ENCODE peak calls at places on chromosome 6, in six cellular contexts. C is lower lobe of right lung, O is activated B cell treated with CpG ODN at 0.5 μM for 24 hours, V is HFF-Myc, N is cardiac muscle cell, A is osteocyte. X is an unnamed sample.

GRCh38 chr6:147023581-147023980 is 180.6 kb upstream of the STXBP5 start:
- DNase-seq in A (no peak), C (no peak), O (no peak), V (no peak), N (no peak), X (no peak)

GRCh38 chr6:81295310-81295709 is 457.2 kb downstream of the TENT5A start:
- DNase-seq in O (no peak), A (no peak), C (no peak), N (no peak), V (no peak), X (no peak)

GRCh38 chr6:44486002-44486421 is 98.5 kb downstream of the CDC5L start:
- DNase-seq in N (no peak), O (no peak), V (no peak), C (no peak), A (no peak), X (no peak)

GRCh38 chr6:73308712-73309533 is 45.2 kb downstream of the DPPA5 start:
- DNase-seq in V (no peak), N (peak; percentile 20), A (no peak), C (no peak), O (no peak), X (no peak)

GRCh38 chr6:104227502-104227901 is 632.2 kb downstream of the HACE1 start:
- DNase-seq in N (peak; percentile 33), O (no peak), C (no peak), A (no peak), V (no peak), X (no peak)

GRCh38 chr6:75012018-75012417 is 193.8 kb downstream of the COL12A1 start:
- DNase-seq in O (no peak), C (no peak), N (no peak), V (no peak), A (no peak), X (no peak)

GRCh38 chr6:22886881-22887581 is 317.7 kb downstream of the HDGFL1 start:
- DNase-seq in C (no peak), A (no peak), N (no peak), V (no peak), O (no peak), X (no peak)

GRCh38 chr6:142378138-142378875 is 76.5 kb downstream of the ADGRG6 start:
- DNase-seq in C (no peak), V (peak; percentile 36), A (no peak), O (no peak), N (peak; percentile 83), X (no peak)

GRCh38 chr6:36659271-36659670 is 19.2 kb upstream of the CDKN1A start:
- DNase-seq in O (no peak), A (no peak), C (no peak), V (peak; percentile 88), N (no peak), X (no peak)

GRCh38 chr6:33786736-33787135 is 2.2 kb downstream of the LEMD2 start:
- DNase-seq in N (no peak), V (no peak), C (no peak), O (no peak), A (no peak), X (no peak)

GRCh38 chr6:169689247-169689646 is 12.6 kb downstream of the WDR27 start:
- DNase-seq in O (no peak), V (no peak), N (no peak), C (no peak), A (no peak), X (no peak)

GRCh38 chr6:154426997-154427396 is 70.4 kb upstream of the IPCEF1 start:
- DNase-seq in O (no peak), A (no peak), C (no peak), N (no peak), V (no peak), X (no peak)

GRCh38 chr6:156984178-156984738 is 207.1 kb downstream of the ARID1B start:
- DNase-seq in N (no peak), V (no peak), O (no peak), A (no peak), C (no peak), X (no peak)

GRCh38 chr6:169780571-169781091 is 29.2 kb downstream of the ERMARD start:
- DNase-seq in A (peak; percentile 80), C (no peak), V (no peak), O (no peak), N (no peak), X (no peak)

GRCh38 chr6:138101946-138102731 is 5.1 kb downstream of the PERP start:
- DNase-seq in A (no peak), C (no peak), O (no peak), N (peak; percentile 28), V (no peak), X (no peak)

GRCh38 chr6:112466378-112467151 is 119.4 kb downstream of the RFPL4B start:
- DNase-seq in V (no peak), N (no peak), A (no peak), O (no peak), C (no peak), X (no peak)

GRCh38 chr6:22765015-22765414 is 195.6 kb downstream of the HDGFL1 start:
- DNase-seq in V (no peak), C (no peak), A (no peak), N (no peak), O (no peak), X (no peak)

GRCh38 chr6:131651782-131652181 is 14.7 kb downstream of the ENPP3 start:
- DNase-seq in V (no peak), C (no peak), N (no peak), O (no peak), A (no peak), X (no peak)

DNA sequence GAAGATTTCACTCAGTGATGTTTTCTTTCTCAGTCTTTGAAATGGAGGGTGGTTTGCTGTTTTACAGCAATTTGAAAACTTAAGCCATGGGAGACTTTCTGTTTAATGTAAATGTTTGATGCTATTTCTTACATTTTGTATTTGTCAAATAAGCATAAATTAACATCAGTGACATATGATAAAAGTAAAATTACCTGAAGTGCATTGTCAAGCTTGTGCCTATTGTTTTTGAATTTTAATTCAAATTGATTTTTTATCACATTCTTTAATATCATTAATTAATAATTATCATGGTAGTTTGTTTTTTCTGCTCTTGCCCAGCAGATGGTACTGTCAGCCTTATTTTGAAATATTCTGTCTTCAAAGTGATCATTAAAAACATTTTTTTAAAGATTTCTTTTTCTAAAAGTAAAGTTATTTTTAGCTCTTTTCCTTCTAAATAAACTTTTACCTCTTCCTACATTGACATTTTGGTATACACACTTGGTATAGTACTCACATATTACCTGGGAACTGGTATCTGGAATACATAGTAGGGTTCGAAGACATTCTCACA is 29.1 kb downstream of the L3MBTL3 start:
- DNase-seq in N (no peak), O (no peak), A (no peak), V (no peak), C (no peak), X (no peak)
- TF ChIP-seq CTCF in N (no peak), O (no peak), A (peak; percentile 19), V (no peak), C (no peak), X (no peak)

DNA sequence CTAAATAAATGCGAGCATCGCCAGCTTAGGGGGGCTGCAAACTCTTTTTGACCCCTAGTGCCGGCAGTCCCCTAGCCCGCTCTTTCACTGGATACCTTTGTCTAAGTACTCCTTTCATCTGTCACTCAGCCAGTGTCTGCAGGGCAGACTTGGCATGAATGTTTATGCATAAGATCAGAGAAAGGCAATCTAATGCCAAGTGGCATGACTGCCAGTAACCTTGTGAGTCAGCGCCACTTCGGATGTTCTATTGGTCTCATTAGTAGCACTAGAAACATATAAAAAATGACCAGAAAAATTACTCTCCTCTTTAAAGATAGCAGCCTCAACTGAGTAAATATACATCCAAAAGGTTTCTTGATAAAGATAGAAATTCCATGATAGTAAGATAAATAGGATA is 192.2 kb downstream of the TBC1D32 start:
- DNase-seq in N (no peak), V (no peak), C (no peak), O (no peak), A (no peak), X (no peak)
- TF ChIP-seq CTCF in N (no peak), V (no peak), C (no peak), O (no peak), A (no peak), X (no peak)

GRCh38 chr6:80104520-80104919 is 2.0 kb upstream of the BCKDHB start:
- DNase-seq in A (no peak), V (no peak), O (no peak), N (no peak), C (no peak), X (no peak)

GRCh38 chr6:80105972-80106417 is 476 bp upstream of the BCKDHB start:
- DNase-seq in A (no peak), O (no peak), C (no peak), N (no peak), V (no peak), X (no peak)

DNA sequence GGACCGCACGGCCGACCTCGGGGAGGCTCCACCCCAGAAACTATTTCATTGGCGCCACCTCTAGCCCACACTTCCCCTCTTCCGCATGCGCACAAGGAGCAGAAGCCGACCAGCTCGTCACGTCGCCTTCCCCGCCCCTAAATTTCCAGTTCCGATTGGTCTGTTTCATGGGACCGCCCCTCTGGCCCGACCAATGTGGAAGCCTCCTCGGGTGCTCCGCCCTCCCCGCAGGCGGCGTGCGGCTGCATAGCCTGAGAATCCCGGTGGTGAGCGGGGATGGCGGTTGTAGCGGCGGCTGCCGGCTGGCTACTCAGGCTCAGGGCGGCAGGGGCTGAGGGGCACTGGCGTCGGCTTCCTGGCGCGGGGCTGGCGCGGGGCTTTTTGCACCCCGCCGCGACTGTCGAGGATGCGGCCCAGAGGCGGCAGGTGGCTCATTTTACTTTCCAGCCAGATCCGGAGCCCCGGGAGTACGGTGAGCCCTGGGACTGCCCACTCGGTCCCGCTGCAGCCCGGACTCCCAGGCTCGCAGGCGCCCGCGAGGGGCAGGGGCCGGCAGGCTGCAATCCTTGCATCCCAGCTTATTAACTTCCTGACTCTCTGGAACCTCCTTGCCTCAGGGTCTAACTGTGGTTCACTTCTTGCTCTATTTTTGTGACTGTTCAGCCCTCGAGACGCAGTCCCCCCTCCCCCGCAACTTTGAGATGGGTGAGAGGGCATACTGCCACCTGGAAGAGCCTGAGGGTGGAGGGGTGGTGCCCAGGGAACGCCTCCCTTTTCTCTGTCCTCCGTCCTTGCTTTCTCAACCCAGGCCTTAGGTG is at the start of gene BCKDHB:
- DNase-seq in A (peak; percentile 99), V (peak; percentile 96), O (peak; percentile 89), C (peak; percentile 98), N (peak; percentile 99), X (peak; percentile 97)
- TF ChIP-seq CTCF in A (no peak), V (no peak), O (no peak), C (no peak), N (no peak), X (no peak)

GRCh38 chr6:45610832-45611231 is 233.1 kb upstream of the SUPT3H start:
- DNase-seq in V (no peak), O (no peak), C (no peak), N (no peak), A (no peak), X (no peak)

GRCh38 chr6:45611502-45611901 is 233.8 kb upstream of the SUPT3H start:
- DNase-seq in C (no peak), V (no peak), A (no peak), N (no peak), O (no peak), X (no peak)

GRCh38 chr6:45614488-45615285 is 237.0 kb upstream of the SUPT3H start:
- DNase-seq in C (no peak), N (no peak), A (no peak), V (no peak), O (no peak), X (no peak)

GRCh38 chr6:45616209-45616608 is 238.5 kb upstream of the SUPT3H start:
- DNase-seq in N (no peak), O (no peak), C (no peak), V (no peak), A (no peak), X (no peak)

DNA sequence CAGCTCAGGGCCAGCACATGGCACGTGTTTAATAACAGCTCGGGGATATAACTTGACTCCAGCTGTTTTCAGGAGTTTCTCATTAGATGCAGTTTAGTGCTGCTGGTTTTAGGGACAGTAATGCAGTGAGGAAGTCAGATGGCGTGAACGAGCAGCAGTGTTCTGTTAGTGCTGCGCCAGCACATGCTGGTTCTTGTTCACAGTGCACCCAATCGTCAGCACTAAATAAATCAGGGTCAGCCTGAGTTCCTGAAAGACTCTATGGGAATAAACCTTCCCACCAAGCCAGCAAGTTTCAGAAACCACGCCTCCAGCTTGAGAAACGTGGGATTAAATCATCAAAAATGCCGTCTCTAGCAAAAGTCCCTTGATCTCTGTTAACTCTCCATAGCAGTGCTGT is 235.9 kb upstream of the SUPT3H start:
- DNase-seq in C (no peak), O (no peak), N (no peak), V (no peak), A (no peak), X (no peak)
- TF ChIP-seq CTCF in C (no peak), O (no peak), N (no peak), V (no peak), A (no peak), X (no peak)